ENCODE peak calls at places on chromosome 17, in five cellular contexts. J, Y, W, D and U are unnamed samples.

GRCh38 chr17:17387461-17388362 is 84.5 kb downstream of the NT5M start:
- DNase-seq in J (peak; percentile 76), Y (no peak), W (no peak), D (no peak), U (peak; percentile 52)

GRCh38 chr17:50806141-50806643 is 29.2 kb upstream of the WFIKKN2 start:
- DNase-seq in J (peak; percentile 32), Y (no peak), W (peak; percentile 73), D (peak; percentile 74), U (no peak)

GRCh38 chr17:50507871-50508572 is at the start of gene MYCBPAP:
- DNase-seq in J (peak; percentile 83), Y (peak; percentile 87), W (peak; percentile 81), D (peak; percentile 77), U (peak; percentile 71)

GRCh38 chr17:80111702-80112470 is 10.5 kb downstream of the GAA start:
- DNase-seq in J (no peak), Y (no peak), W (no peak), D (no peak), U (no peak)

GRCh38 chr17:45310380-45311324 is 6.2 kb downstream of the MAP3K14 start:
- DNase-seq in J (no peak), Y (no peak), W (no peak), D (no peak), U (no peak)

GRCh38 chr17:67950945-67951344 is 45.3 kb downstream of the C17orf58 start:
- DNase-seq in J (no peak), Y (no peak), W (no peak), D (no peak), U (no peak)

GRCh38 chr17:31588512-31588911 is 197.0 kb downstream of the RAB11FIP4 start:
- DNase-seq in J (no peak), Y (no peak), W (no peak), D (no peak), U (no peak)

GRCh38 chr17:27491713-27492190 is 35.5 kb downstream of the KSR1 start:
- DNase-seq in J (no peak), Y (no peak), W (peak; percentile 34), D (no peak), U (no peak)

GRCh38 chr17:10771142-10771541 is 32.8 kb downstream of the TMEM238L start:
- DNase-seq in J (no peak), Y (no peak), W (no peak), D (no peak), U (no peak)

GRCh38 chr17:10775058-10775457 is 28.8 kb downstream of the TMEM238L start:
- DNase-seq in J (no peak), Y (no peak), W (no peak), D (no peak), U (no peak)

GRCh38 chr17:10775740-10776333 is 28.1 kb downstream of the TMEM238L start:
- DNase-seq in J (no peak), Y (no peak), W (no peak), D (no peak), U (no peak)

GRCh38 chr17:10769840-10770239 is 34.1 kb downstream of the TMEM238L start:
- DNase-seq in J (no peak), Y (no peak), W (no peak), D (no peak), U (no peak)

DNA sequence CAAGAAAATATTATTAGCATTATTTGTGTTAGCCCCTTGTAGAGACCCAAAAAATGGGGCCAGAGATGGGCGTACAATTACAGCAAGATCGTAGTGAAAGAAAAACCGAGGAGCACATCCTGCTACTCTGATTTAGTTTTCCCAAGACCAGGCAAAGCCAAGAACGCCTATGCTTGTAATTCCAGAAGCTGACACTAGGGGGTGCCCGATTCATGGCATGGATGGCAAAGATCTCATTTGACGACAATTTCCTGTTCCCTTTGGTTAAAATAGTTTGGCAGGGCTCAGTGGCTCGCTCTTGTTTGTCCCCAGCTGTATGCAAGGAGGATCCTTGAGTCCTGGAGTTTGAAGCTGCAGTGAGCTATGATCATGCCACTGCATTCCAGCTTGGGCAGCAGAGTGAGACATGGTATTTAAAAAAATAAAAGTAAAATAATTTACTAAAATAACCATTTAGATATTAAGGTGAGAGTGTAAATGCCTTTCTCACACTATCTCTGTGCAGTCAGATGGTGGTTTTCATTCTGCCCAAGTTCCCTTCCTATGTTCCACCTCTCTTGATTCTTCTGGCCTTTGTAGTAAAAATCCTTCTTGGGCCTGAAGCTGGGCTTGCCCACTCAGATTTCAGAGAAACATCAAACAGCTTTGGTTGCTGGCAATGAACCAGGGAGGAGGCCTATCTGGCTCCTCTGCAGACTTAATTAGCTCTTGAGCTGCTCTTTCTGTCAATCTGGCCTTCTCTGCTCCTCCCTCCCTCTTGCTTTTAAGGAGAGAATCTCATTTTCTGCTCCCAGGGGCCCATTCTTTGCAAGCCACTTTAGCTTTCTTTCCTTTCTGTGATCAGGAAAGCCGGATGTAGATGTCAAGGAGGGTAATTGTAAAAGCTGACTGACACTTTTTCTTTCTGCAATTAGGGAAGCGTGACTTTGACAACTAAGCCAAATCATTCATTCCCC is 31.2 kb downstream of the TMEM238L start:
- DNase-seq in J (peak; percentile 64), Y (no peak), W (peak; percentile 12), D (peak; percentile 28), U (no peak)
- TF ChIP-seq CTCF in J (peak; percentile 50), Y (peak; percentile 48), W (peak; percentile 71), D (peak; percentile 69), U (peak; percentile 69)

GRCh38 chr17:56773124-56773523 is 60.6 kb downstream of the C17orf67 start:
- DNase-seq in J (no peak), Y (no peak), W (no peak), D (no peak), U (no peak)
- TF ChIP-seq CTCF in J (no peak), Y (no peak), W (no peak), D (no peak), U (no peak)

DNA sequence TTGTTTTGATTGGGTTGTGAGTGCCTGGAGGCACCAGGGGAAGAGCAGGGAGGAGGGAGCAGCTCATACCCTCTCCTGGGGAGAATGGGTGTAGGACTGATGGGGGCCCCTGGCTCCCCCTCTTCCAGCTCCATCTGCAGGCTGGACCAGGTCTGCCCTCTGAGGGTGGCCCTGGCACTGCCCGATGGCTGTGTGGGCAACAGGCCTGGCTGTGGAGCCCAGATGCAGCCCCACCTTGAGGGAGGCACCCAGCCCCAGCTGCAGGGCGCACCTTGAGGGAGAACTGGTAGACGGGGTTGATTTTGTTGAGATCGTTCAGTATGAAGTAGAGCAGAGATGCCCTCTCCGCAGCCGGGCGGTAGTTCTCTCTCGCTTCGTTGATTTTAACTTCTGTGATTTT is 71.5 kb downstream of the PGS1 start:
- DNase-seq in J (no peak), Y (no peak), W (no peak), D (no peak), U (no peak)
- TF ChIP-seq CTCF in J (no peak), Y (no peak), W (no peak), D (no peak), U (no peak)

GRCh38 chr17:72351884-72352346 is 231.1 kb downstream of the SOX9 start:
- DNase-seq in J (no peak), Y (no peak), W (no peak), D (no peak), U (no peak)
- TF ChIP-seq CTCF in J (no peak), Y (no peak), W (no peak), D (no peak), U (no peak)